ENCODE peak calls at places on chromosomes 16 and 17, in seven cellular contexts. G is fibroblast of lung, L is mucosa of descending colon, M is cardiac muscle cell, U is tibial artery, R is lung, X is MM.1S. I is an unnamed sample.
A peak's percentile ranks its signal among the peaks of the same experiment; 100 is the strongest.

GRCh38 chr16:81785138-81785924 is 6.2 kb downstream of the PLCG2 start:
- DNase-seq in G (no peak), L (no peak), M (no peak), U (no peak), R (no peak), X (no peak), I (no peak)

GRCh38 chr16:81207076-81207475 is 31.4 kb upstream of the BCO1 start:
- DNase-seq in G (no peak), L (no peak), M (no peak), U (no peak), R (no peak), X (no peak), I (no peak)

GRCh38 chr17:31391496-31391949 is at the start of gene RAB11FIP4:
- DNase-seq in G (peak; percentile 12), L (no peak), M (peak; percentile 62), U (no peak), R (no peak), X (no peak), I (no peak)

GRCh38 chr17:5418858-5419355 is 555 bp downstream of the NUP88 start:
- DNase-seq in G (peak; percentile 52), L (peak; percentile 74), M (peak; percentile 48), U (peak; percentile 24), R (peak; percentile 42), X (peak; percentile 94), I (peak; percentile 25)

GRCh38 chr16:51569204-51569911 is 418.3 kb upstream of the SALL1 start:
- DNase-seq in G (peak; percentile 48), L (no peak), M (no peak), U (no peak), R (no peak), X (peak; percentile 71), I (peak; percentile 45)

GRCh38 chr16:85258166-85258565 is 145.9 kb upstream of the CIBAR2 start:
- DNase-seq in G (no peak), L (no peak), M (no peak), U (no peak), R (no peak), X (no peak), I (no peak)

GRCh38 chr16:12375341-12375740 is 398.8 kb downstream of the SNX29 start:
- DNase-seq in G (peak; percentile 26), L (no peak), M (no peak), U (peak; percentile 29), R (no peak), X (no peak), I (peak; percentile 65)

GRCh38 chr16:76946879-76947278 is 244.1 kb upstream of the MON1B start:
- DNase-seq in G (peak; percentile 87), L (no peak), M (peak; percentile 25), U (no peak), R (no peak), X (no peak), I (peak; percentile 86)

GRCh38 chr17:74814453-74814852 is 38.3 kb upstream of the NAT9 start:
- DNase-seq in G (no peak), L (no peak), M (no peak), U (no peak), R (no peak), X (peak; percentile 15), I (no peak)

GRCh38 chr17:29546085-29546484 is 20.8 kb downstream of the ABHD15 start:
- DNase-seq in G (peak; percentile 15), L (no peak), M (no peak), U (no peak), R (no peak), X (no peak), I (peak; percentile 11)

GRCh38 chr17:42706732-42707131 is 24.4 kb downstream of the CNTNAP1 start:
- DNase-seq in G (no peak), L (no peak), M (no peak), U (no peak), R (no peak), X (no peak), I (no peak)

GRCh38 chr16:82070656-82071369 is 35.8 kb downstream of the HSD17B2 start:
- DNase-seq in G (peak; percentile 88), L (no peak), M (no peak), U (no peak), R (no peak), X (no peak), I (peak; percentile 36)

GRCh38 chr16:2208308-2208707 is 2.4 kb downstream of the BRICD5 start:
- DNase-seq in G (no peak), L (no peak), M (no peak), U (no peak), R (no peak), X (no peak), I (no peak)

GRCh38 chr17:80252871-80253270 is 7.8 kb upstream of the RNF213 start:
- DNase-seq in G (peak; percentile 19), L (peak; percentile 79), M (peak; percentile 41), U (peak; percentile 28), R (peak; percentile 76), X (peak; percentile 63), I (no peak)

DNA sequence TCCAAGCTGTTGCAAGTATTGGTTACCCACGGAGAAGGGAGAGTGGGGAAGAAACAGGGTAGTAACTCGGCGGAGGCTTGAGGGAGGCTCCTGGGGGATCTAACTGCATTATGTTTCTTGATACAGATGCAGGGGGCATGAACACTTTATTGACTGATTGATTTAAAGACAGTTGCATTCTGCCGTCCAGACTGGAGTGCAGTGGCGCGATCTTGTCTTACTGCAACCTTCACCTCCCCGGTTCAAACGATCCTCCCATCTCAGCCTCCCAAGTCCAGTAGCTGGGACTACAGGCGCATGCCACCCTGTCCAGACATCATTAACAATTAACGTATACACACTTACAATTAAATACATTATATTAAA is 15.1 kb upstream of the ERN2 start:
- DNase-seq in G (no peak), L (no peak), M (no peak), U (no peak), R (no peak), X (no peak), I (no peak)
- TF ChIP-seq CTCF in G (no peak), L (no peak), M (no peak), U (no peak), R (no peak), X (no peak), I (no peak)

DNA sequence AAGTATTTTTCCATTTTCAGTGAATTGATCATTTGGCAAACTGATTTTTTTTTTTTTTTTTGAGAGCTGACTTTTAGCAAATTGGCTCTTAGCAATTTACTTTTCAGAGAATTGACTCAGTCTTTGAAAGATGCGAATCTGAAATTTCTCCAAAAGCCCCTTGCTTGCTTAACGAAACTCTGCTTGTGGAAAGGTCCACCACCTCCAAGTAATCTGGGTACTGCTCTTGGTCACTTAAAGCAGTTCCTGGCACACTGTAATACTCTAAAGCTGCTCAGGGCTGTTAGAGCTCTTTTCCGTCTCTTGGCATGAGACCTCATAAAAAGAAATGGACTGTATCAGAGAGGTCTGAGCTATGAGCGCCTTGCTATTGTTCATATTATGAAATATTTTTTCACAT is 2.9 kb downstream of the GSDMB start:
- DNase-seq in G (no peak), L (no peak), M (no peak), U (no peak), R (no peak), X (no peak), I (no peak)
- H3K4me3 ChIP-seq in G (no peak overlapping the region), L (no peak overlapping the region), M (no peak overlapping the region), U (no peak overlapping the region), R (no peak overlapping the region), X (no peak overlapping the region), I (no peak overlapping the region)

GRCh38 chr17:66715745-66716156 is 119.2 kb upstream of the CACNG5 start:
- DNase-seq in G (peak; percentile 61), L (peak; percentile 53), M (peak; percentile 79), U (no peak), R (no peak), X (peak; percentile 69), I (peak; percentile 75)
- TF ChIP-seq CTCF in G (peak; percentile 67), L (peak; percentile 58), M (peak; percentile 66), U (peak; percentile 63), R (peak; percentile 60), X (peak; percentile 74), I (peak; percentile 70)

GRCh38 chr17:44087319-44087718 is 16.8 kb downstream of the G6PC3 start:
- DNase-seq in G (no peak), L (no peak), M (no peak), U (no peak), R (no peak), X (no peak), I (no peak)
- H3K4me3 ChIP-seq in G (no peak overlapping the region), L (no peak overlapping the region), M (no peak overlapping the region), U (no peak overlapping the region), R (no peak overlapping the region), X (no peak overlapping the region), I (no peak overlapping the region)

DNA sequence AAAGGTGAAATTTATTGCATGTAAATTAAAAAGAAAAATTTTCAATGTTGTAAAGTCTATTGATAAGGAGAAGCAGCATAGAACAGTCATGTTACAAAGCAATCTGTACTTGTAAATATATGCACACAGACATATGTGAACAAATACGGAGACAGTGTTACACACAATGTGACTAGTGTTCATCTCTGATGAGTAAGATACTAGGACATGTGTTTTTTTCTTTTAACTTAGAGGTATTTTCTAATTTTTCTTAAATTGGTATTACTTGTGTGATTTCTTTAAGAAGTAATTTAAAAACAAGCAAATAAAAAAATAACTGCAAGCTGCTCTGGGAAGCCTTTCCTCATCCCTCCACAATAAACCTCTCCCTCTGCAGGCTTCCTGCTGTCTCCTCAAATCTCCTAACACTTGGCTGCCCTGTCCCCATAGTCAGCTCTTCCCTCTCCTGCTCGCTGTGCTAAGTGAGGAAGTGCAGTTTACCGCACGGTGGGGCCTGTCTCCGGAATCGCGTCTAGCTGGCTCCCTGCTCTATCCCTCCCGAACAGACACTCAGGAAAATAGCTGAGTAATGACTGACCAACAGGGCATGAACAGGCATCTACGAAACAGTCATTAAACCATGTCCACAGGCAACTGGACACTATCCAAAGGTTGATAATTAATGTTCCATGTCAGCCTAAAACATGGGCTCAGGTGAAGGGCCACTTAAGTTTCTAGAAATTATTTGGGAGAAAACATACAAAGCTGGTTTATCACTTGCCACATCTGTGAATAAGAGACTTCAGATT is 35.9 kb downstream of the CMTM4 start:
- DNase-seq in G (peak; percentile 91), L (peak; percentile 43), M (peak; percentile 89), U (peak; percentile 73), R (peak; percentile 41), X (no peak), I (peak; percentile 82)
- TF ChIP-seq CTCF in G (peak; percentile 32), L (no peak), M (peak; percentile 46), U (no peak), R (no peak), X (no peak), I (peak; percentile 52)

DNA sequence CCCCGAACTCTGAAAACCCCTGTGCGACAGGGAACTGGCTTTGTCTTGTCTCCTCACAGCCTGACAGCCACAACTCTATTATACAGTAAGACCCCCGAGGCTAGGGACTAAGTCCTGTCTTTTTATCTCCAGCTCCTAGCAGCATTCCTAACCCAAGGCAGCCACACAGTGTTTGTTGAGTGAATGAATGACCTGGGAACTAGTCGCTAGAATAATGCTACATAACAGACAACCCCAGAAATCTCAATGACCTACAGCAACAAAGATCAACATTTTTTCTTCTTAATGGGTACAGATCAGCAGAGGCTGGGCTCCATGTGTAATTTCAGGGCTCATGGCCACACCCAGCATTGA is 71.4 kb upstream of the TNRC6C start:
- DNase-seq in G (no peak), L (no peak), M (no peak), U (no peak), R (no peak), X (no peak), I (no peak)
- H3K4me3 ChIP-seq in G (peak overlapping the region; percentile 69), L (no peak overlapping the region), M (peak overlapping the region; percentile 37), U (peak overlapping the region; percentile 59), R (no peak overlapping the region), X (no peak overlapping the region), I (peak overlapping the region; percentile 71)

I was measured in fibroblast of the aortic adventitia.